ENCODE peak calls at places on chromosome 2, in four cellular contexts. O is stimulated activated CD4-positive, alpha-beta T cell treated with anti-CD3 and anti-CD28 coated beads, TNF-alpha, amount 100 ng/mL, for 4 hours; C is dermis blood vessel endothelial cell; Y is mucosa of gallbladder. Q is an unnamed sample.

GRCh38 chr2:27492557-27492956 is 2.4 kb downstream of the FNDC4 start:
- DNase-seq in O (no peak), C (no peak), Y (no peak), Q (no peak)

GRCh38 chr2:58448065-58448507 is 207.0 kb upstream of the FANCL start:
- DNase-seq in O (no peak), C (peak), Y (peak), Q (no peak)

GRCh38 chr2:159035790-159036411 is 67.5 kb downstream of the TANC1 start:
- DNase-seq in O (no peak), C (peak), Y (no peak), Q (no peak)

GRCh38 chr2:77270433-77270832 is 251.7 kb downstream of the LRRTM4 start:
- DNase-seq in O (no peak), C (no peak), Y (no peak), Q (no peak)

GRCh38 chr2:109702250-109702985 is 88.3 kb downstream of the SOWAHC start:
- DNase-seq in O (no peak), C (peak), Y (no peak), Q (no peak)

GRCh38 chr2:240467149-240467642 is 31.7 kb downstream of the GPC1 start:
- DNase-seq in O (no peak), C (no peak), Y (peak), Q (no peak)

GRCh38 chr2:134206573-134206972 is 47.3 kb upstream of the MGAT5 start:
- DNase-seq in O (no peak), C (peak), Y (no peak), Q (no peak)

GRCh38 chr2:85583667-85584353 is 421 bp upstream of the VAMP5 start:
- DNase-seq in O (no peak), C (peak), Y (no peak), Q (no peak)

GRCh38 chr2:72082021-72082739 is 65.5 kb downstream of the CYP26B1 start:
- DNase-seq in O (no peak), C (peak), Y (no peak), Q (no peak)

GRCh38 chr2:116975580-116975979 is 838.9 kb upstream of the DDX18 start:
- DNase-seq in O (no peak), C (no peak), Y (no peak), Q (no peak)

GRCh38 chr2:226893206-226893605 is 57.4 kb downstream of the RHBDD1 start:
- DNase-seq in O (no peak), C (no peak), Y (no peak), Q (no peak)